ENCODE peak calls at places on chromosomes 11 and 22, in ten cellular contexts. V, A, C, W, X, M, Z, S, I and Y are unnamed samples.
A peak's percentile ranks its signal among the peaks of the same experiment; 100 is the strongest.

GRCh38 chr11:12017865-12018453 is 9.5 kb upstream of the DKK3 start:
- DNase-seq in A (peak; percentile 48), V (no peak), I (peak; percentile 75), S (no peak), M (no peak), C (peak; percentile 44), W (no peak), Z (no peak), X (no peak), Y (no peak)

GRCh38 chr11:73388241-73389133 is 12.3 kb downstream of the RELT start:
- DNase-seq in I (no peak), V (no peak), W (peak; percentile 20), S (no peak), C (no peak), Z (peak; percentile 70), M (no peak), X (no peak), A (peak; percentile 77), Y (no peak)

GRCh38 chr11:67504023-67504949 is 877 bp downstream of the PITPNM1 start:
- DNase-seq in W (peak; percentile 78), M (no peak), S (no peak), Z (no peak), X (no peak), A (no peak), C (no peak), V (no peak), I (no peak), Y (no peak)

GRCh38 chr11:69509846-69510390 is 28.5 kb downstream of the LINC01488 start:
- DNase-seq in I (no peak), Z (no peak), S (no peak), M (peak; percentile 24), W (no peak), X (peak; percentile 48), A (no peak), C (no peak), V (no peak), Y (no peak)

GRCh38 chr11:45371251-45371749 is 85.2 kb upstream of the SYT13 start:
- DNase-seq in A (peak; percentile 47), I (peak; percentile 74), X (no peak), M (peak; percentile 83), S (peak; percentile 68), C (peak; percentile 46), Z (peak; percentile 57), W (peak; percentile 92), V (peak; percentile 62), Y (no peak)

GRCh38 chr22:49046546-49047305 is 780.9 kb downstream of the BRD1 start:
- DNase-seq in W (peak; percentile 86), A (no peak), S (peak; percentile 60), Z (no peak), I (peak; percentile 60), M (peak; percentile 50), C (no peak), V (peak; percentile 30), X (peak; percentile 61), Y (no peak)

GRCh38 chr22:35783943-35784614 is 66.4 kb downstream of the APOL5 start:
- DNase-seq in V (no peak), M (no peak), W (no peak), Z (no peak), A (no peak), X (no peak), S (peak; percentile 73), C (no peak), I (no peak), Y (no peak)

GRCh38 chr11:7851391-7851790 is 54.6 kb upstream of the OR5P2 start:
- DNase-seq in A (no peak), I (no peak), S (no peak), X (no peak), C (no peak), W (no peak), V (no peak), M (no peak), Z (no peak), Y (no peak)

GRCh38 chr11:75476716-75477613 is 44.0 kb upstream of the KLHL35 start:
- DNase-seq in A (no peak), M (no peak), I (no peak), S (no peak), C (no peak), X (no peak), Z (peak; percentile 54), V (no peak), W (no peak), Y (no peak)

GRCh38 chr11:96228472-96228871 is 114.5 kb downstream of the MAML2 start:
- DNase-seq in C (peak; percentile 96), A (peak; percentile 81), W (no peak), V (peak; percentile 34), S (peak; percentile 68), M (no peak), Z (peak; percentile 65), I (peak; percentile 92), X (peak; percentile 78), Y (peak; percentile 83)

GRCh38 chr11:68010058-68011041 is at the start of gene ALDH3B1:
- DNase-seq in Z (peak; percentile 90), A (peak; percentile 90), I (peak; percentile 97), M (peak; percentile 70), S (peak; percentile 97), W (peak; percentile 57), C (peak; percentile 70), V (peak; percentile 94), X (peak; percentile 97), Y (peak; percentile 99)

GRCh38 chr11:106091480-106092123 is 14.1 kb downstream of the AASDHPPT start:
- DNase-seq in X (no peak), Z (no peak), V (no peak), W (no peak), S (no peak), M (no peak), A (no peak), I (no peak), C (peak; percentile 88), Y (no peak)

GRCh38 chr11:61337706-61338268 is 4.8 kb downstream of the TKFC start:
- DNase-seq in Z (no peak), W (no peak), V (no peak), C (no peak), M (no peak), I (no peak), X (no peak), S (no peak), A (no peak), Y (peak; percentile 65)

DNA sequence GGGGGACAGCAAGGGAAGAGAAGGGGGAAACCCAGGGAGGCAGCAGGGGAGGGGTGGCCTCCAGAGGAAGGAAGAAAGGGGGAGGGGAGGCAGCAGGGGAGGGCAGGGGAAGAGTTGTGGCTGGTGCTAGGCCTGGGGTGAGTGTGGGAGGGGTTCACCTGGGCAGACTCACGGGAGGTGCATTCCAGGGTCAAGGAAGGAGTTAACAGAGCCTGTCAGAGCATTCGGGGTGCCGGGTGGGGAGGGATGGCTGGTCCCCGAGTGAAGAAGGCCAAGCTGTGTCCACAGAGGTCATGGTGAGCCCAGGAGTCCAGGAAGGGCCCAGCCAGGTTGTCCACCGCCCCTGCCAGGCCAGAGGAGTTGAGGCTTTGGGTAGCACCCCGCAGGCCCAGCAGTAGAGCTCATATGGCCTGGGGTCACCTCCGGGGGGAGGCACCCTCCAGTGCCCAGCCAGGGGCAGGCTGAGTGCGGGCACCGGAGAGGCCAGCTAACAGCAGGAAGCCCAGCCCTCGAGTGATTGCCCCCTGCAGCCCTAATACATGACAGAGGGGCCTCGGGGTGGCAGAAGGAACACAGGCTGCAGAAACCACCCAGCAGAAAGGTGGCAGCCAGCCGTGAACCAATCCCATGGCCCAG is 31.1 kb upstream of the PPARA start:
- DNase-seq in A (no peak), M (no peak), C (no peak), X (no peak), Z (no peak), W (no peak), S (peak; percentile 12), V (no peak), I (no peak), Y (no peak)
- H3K27ac ChIP-seq in A (no peak overlapping the region), M (no peak overlapping the region), C (no peak overlapping the region), X (peak overlapping the region; percentile 45), Z (no peak overlapping the region), W (no peak overlapping the region), S (no peak overlapping the region), V (no peak overlapping the region), I (no peak overlapping the region), Y (no peak overlapping the region)

DNA sequence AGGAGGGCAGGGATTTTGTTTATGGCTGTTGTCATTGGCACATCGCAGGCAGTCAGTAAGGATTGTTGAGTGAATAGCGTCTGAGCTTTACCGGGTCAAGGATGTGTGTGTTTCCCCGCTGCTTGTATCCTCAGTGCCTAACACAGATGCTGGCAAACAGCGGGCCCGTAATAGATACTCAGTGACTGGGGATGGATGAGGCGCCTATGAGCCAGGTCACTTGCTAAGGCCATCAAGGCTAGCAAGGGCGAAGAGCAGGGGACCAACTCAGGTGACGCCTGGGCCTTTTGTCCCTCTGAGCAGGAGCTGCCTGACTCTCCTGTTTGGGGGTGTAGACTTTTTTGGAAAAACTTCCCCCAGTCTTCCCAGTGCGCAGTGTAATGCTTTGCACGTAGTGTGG is 118.1 kb downstream of the HIPK3 start:
- DNase-seq in W (no peak), A (no peak), M (no peak), Z (no peak), V (no peak), S (no peak), C (no peak), X (no peak), I (no peak), Y (no peak)
- H3K4me3 ChIP-seq in W (peak overlapping the region; percentile 68), A (peak overlapping the region; percentile 63), M (peak overlapping the region; percentile 36), Z (peak overlapping the region; percentile 65), V (peak overlapping the region; percentile 13), S (peak overlapping the region; percentile 68), C (peak overlapping the region; percentile 82), X (peak overlapping the region; percentile 67), I (peak overlapping the region; percentile 70), Y (peak overlapping the region; percentile 70)

DNA sequence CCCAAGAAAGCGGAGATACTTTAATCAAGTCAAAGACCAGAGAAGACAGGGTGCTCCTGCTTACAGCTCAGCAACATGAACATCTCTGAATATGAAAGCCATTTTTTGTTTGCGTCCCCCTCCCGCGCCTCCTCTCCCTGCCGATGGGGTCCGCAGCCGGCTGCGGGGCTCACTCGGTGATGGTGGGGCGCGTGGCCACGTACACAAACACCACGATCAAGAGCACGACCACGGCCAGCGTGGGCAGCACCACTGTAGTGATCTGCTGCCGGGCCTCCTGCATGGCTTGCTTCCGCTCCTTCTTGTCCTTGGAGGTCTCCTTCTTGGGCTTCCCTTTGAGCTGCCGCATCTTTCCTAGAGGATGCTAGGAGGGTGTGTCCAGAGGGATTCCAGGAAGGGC is 64.3 kb downstream of the SMCO4 start:
- DNase-seq in S (no peak), M (no peak), Z (no peak), I (no peak), A (no peak), V (no peak), C (no peak), W (no peak), X (no peak), Y (no peak)
- TF ChIP-seq CTCF in S (no peak), M (no peak), Z (no peak), I (no peak), A (no peak), V (no peak), C (no peak), W (no peak), X (no peak), Y (no peak)

GRCh38 chr11:57764527-57764926 is 2.9 kb downstream of the CTNND1 start:
- DNase-seq in M (no peak), I (no peak), S (no peak), X (no peak), A (no peak), Z (no peak), W (no peak), V (no peak), C (no peak), Y (no peak)
- H3K27ac ChIP-seq in M (peak overlapping the region; percentile 83), I (peak overlapping the region; percentile 44), S (peak overlapping the region; percentile 97), X (peak overlapping the region; percentile 11), A (peak overlapping the region; percentile 92), Z (peak overlapping the region; percentile 94), W (no peak overlapping the region), V (peak overlapping the region; percentile 89), C (peak overlapping the region; percentile 42), Y (peak overlapping the region; percentile 48)